ENCODE peak calls at places on chromosome X, in nine cellular contexts. One of them, this sample, is unnamed.

GRCh38 chrX:153621949-153622598 is 23.1 kb upstream of the CCNQ start:
- DNase-seq in EL: no peak
- DNase-seq in NCI-H1092: no peak
- DNase-seq in activated T-cell treated with anti-CD3 and anti-CD28 coated beads, Interleukin-2, amount 50 U/mL, for 72 hours: no peak
- DNase-seq in cerebellar cortex: no peak
- DNase-seq in ovary: no peak
- DNase-seq in immature natural killer cell: no peak
- DNase-seq in nucleus accumbens: no peak
- DNase-seq in stimulated activated CD4-positive, alpha-beta T cell treated with anti-CD3 and anti-CD28 coated beads, Interleukin-2, amount 100 ng/mL, for 24 hours: no peak
- DNase-seq in this sample: no peak

GRCh38 chrX:49053223-49054072 is 5.4 kb upstream of the CCDC120 start:
- DNase-seq in EL: peak; percentile 46
- DNase-seq in NCI-H1092: peak; percentile 89
- DNase-seq in activated T-cell treated with anti-CD3 and anti-CD28 coated beads, Interleukin-2, amount 50 U/mL, for 72 hours: peak; percentile 81
- DNase-seq in cerebellar cortex: peak; percentile 37
- DNase-seq in ovary: peak; percentile 72
- DNase-seq in immature natural killer cell: peak; percentile 62
- DNase-seq in nucleus accumbens: peak; percentile 10
- DNase-seq in stimulated activated CD4-positive, alpha-beta T cell treated with anti-CD3 and anti-CD28 coated beads, Interleukin-2, amount 100 ng/mL, for 24 hours: peak; percentile 64
- DNase-seq in this sample: peak; percentile 71

GRCh38 chrX:17679820-17680219 is 57.5 kb upstream of the SCML1 start:
- DNase-seq in EL: no peak
- DNase-seq in NCI-H1092: no peak
- DNase-seq in activated T-cell treated with anti-CD3 and anti-CD28 coated beads, Interleukin-2, amount 50 U/mL, for 72 hours: no peak
- DNase-seq in cerebellar cortex: no peak
- DNase-seq in ovary: no peak
- DNase-seq in immature natural killer cell: no peak
- DNase-seq in nucleus accumbens: no peak
- DNase-seq in stimulated activated CD4-positive, alpha-beta T cell treated with anti-CD3 and anti-CD28 coated beads, Interleukin-2, amount 100 ng/mL, for 24 hours: no peak
- DNase-seq in this sample: no peak

GRCh38 chrX:1468250-1468772 is 15.6 kb upstream of the ASMTL start:
- DNase-seq in EL: peak; percentile 77
- DNase-seq in NCI-H1092: no peak
- DNase-seq in activated T-cell treated with anti-CD3 and anti-CD28 coated beads, Interleukin-2, amount 50 U/mL, for 72 hours: peak; percentile 86
- DNase-seq in cerebellar cortex: no peak
- DNase-seq in ovary: no peak
- DNase-seq in immature natural killer cell: peak; percentile 81
- DNase-seq in nucleus accumbens: no peak
- DNase-seq in stimulated activated CD4-positive, alpha-beta T cell treated with anti-CD3 and anti-CD28 coated beads, Interleukin-2, amount 100 ng/mL, for 24 hours: peak; percentile 78
- DNase-seq in this sample: peak; percentile 81

GRCh38 chrX:38940547-38940946 is 139.3 kb downstream of the MID1IP1 start:
- DNase-seq in EL: no peak
- DNase-seq in NCI-H1092: no peak
- DNase-seq in activated T-cell treated with anti-CD3 and anti-CD28 coated beads, Interleukin-2, amount 50 U/mL, for 72 hours: no peak
- DNase-seq in cerebellar cortex: no peak
- DNase-seq in ovary: no peak
- DNase-seq in immature natural killer cell: no peak
- DNase-seq in nucleus accumbens: no peak
- DNase-seq in stimulated activated CD4-positive, alpha-beta T cell treated with anti-CD3 and anti-CD28 coated beads, Interleukin-2, amount 100 ng/mL, for 24 hours: no peak
- DNase-seq in this sample: no peak

GRCh38 chrX:11724122-11725017 is 33.7 kb upstream of the MSL3 start:
- DNase-seq in EL: peak; percentile 27
- DNase-seq in NCI-H1092: no peak
- DNase-seq in activated T-cell treated with anti-CD3 and anti-CD28 coated beads, Interleukin-2, amount 50 U/mL, for 72 hours: peak; percentile 2
- DNase-seq in cerebellar cortex: peak; percentile 11
- DNase-seq in ovary: no peak
- DNase-seq in immature natural killer cell: peak; percentile 2
- DNase-seq in nucleus accumbens: no peak
- DNase-seq in stimulated activated CD4-positive, alpha-beta T cell treated with anti-CD3 and anti-CD28 coated beads, Interleukin-2, amount 100 ng/mL, for 24 hours: peak; percentile 17
- DNase-seq in this sample: peak; percentile 1

GRCh38 chrX:27555514-27555913 is 34.6 kb upstream of the DCAF8L2 start:
- DNase-seq in EL: no peak
- DNase-seq in NCI-H1092: no peak
- DNase-seq in activated T-cell treated with anti-CD3 and anti-CD28 coated beads, Interleukin-2, amount 50 U/mL, for 72 hours: no peak
- DNase-seq in cerebellar cortex: no peak
- DNase-seq in ovary: no peak
- DNase-seq in immature natural killer cell: no peak
- DNase-seq in nucleus accumbens: no peak
- DNase-seq in stimulated activated CD4-positive, alpha-beta T cell treated with anti-CD3 and anti-CD28 coated beads, Interleukin-2, amount 100 ng/mL, for 24 hours: no peak
- DNase-seq in this sample: no peak

GRCh38 chrX:41245641-41246040 is 88.3 kb upstream of the DDX3X start:
- DNase-seq in EL: peak; percentile 1
- DNase-seq in NCI-H1092: no peak
- DNase-seq in activated T-cell treated with anti-CD3 and anti-CD28 coated beads, Interleukin-2, amount 50 U/mL, for 72 hours: no peak
- DNase-seq in cerebellar cortex: no peak
- DNase-seq in ovary: no peak
- DNase-seq in immature natural killer cell: no peak
- DNase-seq in nucleus accumbens: no peak
- DNase-seq in stimulated activated CD4-positive, alpha-beta T cell treated with anti-CD3 and anti-CD28 coated beads, Interleukin-2, amount 100 ng/mL, for 24 hours: no peak
- DNase-seq in this sample: no peak

GRCh38 chrX:123153846-123154335 is 30.2 kb upstream of the GRIA3 start:
- DNase-seq in EL: peak; percentile 36
- DNase-seq in NCI-H1092: no peak
- DNase-seq in activated T-cell treated with anti-CD3 and anti-CD28 coated beads, Interleukin-2, amount 50 U/mL, for 72 hours: no peak
- DNase-seq in cerebellar cortex: no peak
- DNase-seq in ovary: no peak
- DNase-seq in immature natural killer cell: no peak
- DNase-seq in nucleus accumbens: no peak
- DNase-seq in stimulated activated CD4-positive, alpha-beta T cell treated with anti-CD3 and anti-CD28 coated beads, Interleukin-2, amount 100 ng/mL, for 24 hours: no peak
- DNase-seq in this sample: no peak

GRCh38 chrX:129932792-129933321 is 26.9 kb downstream of the UTP14A start:
- DNase-seq in EL: no peak
- DNase-seq in NCI-H1092: no peak
- DNase-seq in activated T-cell treated with anti-CD3 and anti-CD28 coated beads, Interleukin-2, amount 50 U/mL, for 72 hours: no peak
- DNase-seq in cerebellar cortex: no peak
- DNase-seq in ovary: peak; percentile 31
- DNase-seq in immature natural killer cell: no peak
- DNase-seq in nucleus accumbens: no peak
- DNase-seq in stimulated activated CD4-positive, alpha-beta T cell treated with anti-CD3 and anti-CD28 coated beads, Interleukin-2, amount 100 ng/mL, for 24 hours: no peak
- DNase-seq in this sample: no peak

GRCh38 chrX:147779173-147779572 is 132.5 kb upstream of the FMR1 start:
- DNase-seq in EL: no peak
- DNase-seq in NCI-H1092: no peak
- DNase-seq in activated T-cell treated with anti-CD3 and anti-CD28 coated beads, Interleukin-2, amount 50 U/mL, for 72 hours: no peak
- DNase-seq in cerebellar cortex: no peak
- DNase-seq in ovary: no peak
- DNase-seq in immature natural killer cell: no peak
- DNase-seq in nucleus accumbens: no peak
- DNase-seq in stimulated activated CD4-positive, alpha-beta T cell treated with anti-CD3 and anti-CD28 coated beads, Interleukin-2, amount 100 ng/mL, for 24 hours: no peak
- DNase-seq in this sample: no peak

GRCh38 chrX:43106009-43106408 is 328.0 kb upstream of the PPP1R2C start:
- DNase-seq in EL: no peak
- DNase-seq in NCI-H1092: no peak
- DNase-seq in activated T-cell treated with anti-CD3 and anti-CD28 coated beads, Interleukin-2, amount 50 U/mL, for 72 hours: no peak
- DNase-seq in cerebellar cortex: no peak
- DNase-seq in ovary: no peak
- DNase-seq in immature natural killer cell: no peak
- DNase-seq in nucleus accumbens: no peak
- DNase-seq in stimulated activated CD4-positive, alpha-beta T cell treated with anti-CD3 and anti-CD28 coated beads, Interleukin-2, amount 100 ng/mL, for 24 hours: no peak
- DNase-seq in this sample: no peak

GRCh38 chrX:71171110-71171801 is 26.6 kb downstream of the NLGN3 start:
- DNase-seq in EL: no peak
- DNase-seq in NCI-H1092: no peak
- DNase-seq in activated T-cell treated with anti-CD3 and anti-CD28 coated beads, Interleukin-2, amount 50 U/mL, for 72 hours: no peak
- DNase-seq in cerebellar cortex: no peak
- DNase-seq in ovary: no peak
- DNase-seq in immature natural killer cell: no peak
- DNase-seq in nucleus accumbens: no peak
- DNase-seq in stimulated activated CD4-positive, alpha-beta T cell treated with anti-CD3 and anti-CD28 coated beads, Interleukin-2, amount 100 ng/mL, for 24 hours: no peak
- DNase-seq in this sample: no peak

GRCh38 chrX:13077168-13077567 is 32.7 kb upstream of the FAM9C start:
- DNase-seq in EL: peak; percentile 47
- DNase-seq in NCI-H1092: no peak
- DNase-seq in activated T-cell treated with anti-CD3 and anti-CD28 coated beads, Interleukin-2, amount 50 U/mL, for 72 hours: peak; percentile 54
- DNase-seq in cerebellar cortex: no peak
- DNase-seq in ovary: no peak
- DNase-seq in immature natural killer cell: no peak
- DNase-seq in nucleus accumbens: no peak
- DNase-seq in stimulated activated CD4-positive, alpha-beta T cell treated with anti-CD3 and anti-CD28 coated beads, Interleukin-2, amount 100 ng/mL, for 24 hours: peak; percentile 36
- DNase-seq in this sample: no peak

GRCh38 chrX:151734446-151734845 is at the start of gene CNGA2:
- DNase-seq in EL: no peak
- DNase-seq in NCI-H1092: no peak
- DNase-seq in activated T-cell treated with anti-CD3 and anti-CD28 coated beads, Interleukin-2, amount 50 U/mL, for 72 hours: no peak
- DNase-seq in cerebellar cortex: no peak
- DNase-seq in ovary: no peak
- DNase-seq in immature natural killer cell: no peak
- DNase-seq in nucleus accumbens: no peak
- DNase-seq in stimulated activated CD4-positive, alpha-beta T cell treated with anti-CD3 and anti-CD28 coated beads, Interleukin-2, amount 100 ng/mL, for 24 hours: no peak
- DNase-seq in this sample: no peak

GRCh38 chrX:2954541-2954940 is 25.4 kb upstream of the ARSD start:
- DNase-seq in EL: no peak
- DNase-seq in NCI-H1092: no peak
- DNase-seq in activated T-cell treated with anti-CD3 and anti-CD28 coated beads, Interleukin-2, amount 50 U/mL, for 72 hours: no peak
- DNase-seq in cerebellar cortex: no peak
- DNase-seq in ovary: no peak
- DNase-seq in immature natural killer cell: no peak
- DNase-seq in nucleus accumbens: no peak
- DNase-seq in stimulated activated CD4-positive, alpha-beta T cell treated with anti-CD3 and anti-CD28 coated beads, Interleukin-2, amount 100 ng/mL, for 24 hours: no peak
- DNase-seq in this sample: no peak

GRCh38 chrX:70592091-70592490 is 147.5 kb downstream of the DLG3 start:
- DNase-seq in EL: peak; percentile 80
- DNase-seq in NCI-H1092: no peak
- DNase-seq in activated T-cell treated with anti-CD3 and anti-CD28 coated beads, Interleukin-2, amount 50 U/mL, for 72 hours: peak; percentile 47
- DNase-seq in cerebellar cortex: no peak
- DNase-seq in ovary: no peak
- DNase-seq in immature natural killer cell: no peak
- DNase-seq in nucleus accumbens: no peak
- DNase-seq in stimulated activated CD4-positive, alpha-beta T cell treated with anti-CD3 and anti-CD28 coated beads, Interleukin-2, amount 100 ng/mL, for 24 hours: peak; percentile 16
- DNase-seq in this sample: peak; percentile 35

GRCh38 chrX:112840382-112841113 is at the start of gene AMOT:
- DNase-seq in EL: no peak
- DNase-seq in NCI-H1092: peak; percentile 82
- DNase-seq in activated T-cell treated with anti-CD3 and anti-CD28 coated beads, Interleukin-2, amount 50 U/mL, for 72 hours: peak; percentile 42
- DNase-seq in cerebellar cortex: peak; percentile 68
- DNase-seq in ovary: peak; percentile 71
- DNase-seq in immature natural killer cell: peak; percentile 65
- DNase-seq in nucleus accumbens: peak; percentile 58
- DNase-seq in stimulated activated CD4-positive, alpha-beta T cell treated with anti-CD3 and anti-CD28 coated beads, Interleukin-2, amount 100 ng/mL, for 24 hours: peak; percentile 65
- DNase-seq in this sample: peak; percentile 58

GRCh38 chrX:43717161-43717560 is 61.1 kb downstream of the MAOA start:
- DNase-seq in EL: no peak
- DNase-seq in NCI-H1092: no peak
- DNase-seq in activated T-cell treated with anti-CD3 and anti-CD28 coated beads, Interleukin-2, amount 50 U/mL, for 72 hours: no peak
- DNase-seq in cerebellar cortex: no peak
- DNase-seq in ovary: no peak
- DNase-seq in immature natural killer cell: no peak
- DNase-seq in nucleus accumbens: no peak
- DNase-seq in stimulated activated CD4-positive, alpha-beta T cell treated with anti-CD3 and anti-CD28 coated beads, Interleukin-2, amount 100 ng/mL, for 24 hours: no peak
- DNase-seq in this sample: no peak

GRCh38 chrX:69018416-69019072 is 146.7 kb downstream of the PJA1 start:
- DNase-seq in EL: no peak
- DNase-seq in NCI-H1092: no peak
- DNase-seq in activated T-cell treated with anti-CD3 and anti-CD28 coated beads, Interleukin-2, amount 50 U/mL, for 72 hours: no peak
- DNase-seq in cerebellar cortex: no peak
- DNase-seq in ovary: no peak
- DNase-seq in immature natural killer cell: no peak
- DNase-seq in nucleus accumbens: no peak
- DNase-seq in stimulated activated CD4-positive, alpha-beta T cell treated with anti-CD3 and anti-CD28 coated beads, Interleukin-2, amount 100 ng/mL, for 24 hours: no peak
- DNase-seq in this sample: no peak

GRCh38 chrX:120304241-120304640 is 7.0 kb downstream of the TMEM255A start:
- DNase-seq in EL: no peak
- DNase-seq in NCI-H1092: no peak
- DNase-seq in activated T-cell treated with anti-CD3 and anti-CD28 coated beads, Interleukin-2, amount 50 U/mL, for 72 hours: no peak
- DNase-seq in cerebellar cortex: no peak
- DNase-seq in ovary: no peak
- DNase-seq in immature natural killer cell: no peak
- DNase-seq in nucleus accumbens: no peak
- DNase-seq in stimulated activated CD4-positive, alpha-beta T cell treated with anti-CD3 and anti-CD28 coated beads, Interleukin-2, amount 100 ng/mL, for 24 hours: no peak
- DNase-seq in this sample: no peak

GRCh38 chrX:130053236-130053635 is 57.1 kb downstream of the ELF4 start:
- DNase-seq in EL: no peak
- DNase-seq in NCI-H1092: no peak
- DNase-seq in activated T-cell treated with anti-CD3 and anti-CD28 coated beads, Interleukin-2, amount 50 U/mL, for 72 hours: no peak
- DNase-seq in cerebellar cortex: no peak
- DNase-seq in ovary: no peak
- DNase-seq in immature natural killer cell: no peak
- DNase-seq in nucleus accumbens: no peak
- DNase-seq in stimulated activated CD4-positive, alpha-beta T cell treated with anti-CD3 and anti-CD28 coated beads, Interleukin-2, amount 100 ng/mL, for 24 hours: no peak
- DNase-seq in this sample: no peak

GRCh38 chrX:38273453-38273852 is 52.8 kb upstream of the SRPX start:
- DNase-seq in EL: no peak
- DNase-seq in NCI-H1092: no peak
- DNase-seq in activated T-cell treated with anti-CD3 and anti-CD28 coated beads, Interleukin-2, amount 50 U/mL, for 72 hours: no peak
- DNase-seq in cerebellar cortex: no peak
- DNase-seq in ovary: no peak
- DNase-seq in immature natural killer cell: no peak
- DNase-seq in nucleus accumbens: no peak
- DNase-seq in stimulated activated CD4-positive, alpha-beta T cell treated with anti-CD3 and anti-CD28 coated beads, Interleukin-2, amount 100 ng/mL, for 24 hours: no peak
- DNase-seq in this sample: no peak

GRCh38 chrX:44878780-44879179 is 5.8 kb downstream of the KDM6A start:
- DNase-seq in EL: no peak
- DNase-seq in NCI-H1092: no peak
- DNase-seq in activated T-cell treated with anti-CD3 and anti-CD28 coated beads, Interleukin-2, amount 50 U/mL, for 72 hours: no peak
- DNase-seq in cerebellar cortex: no peak
- DNase-seq in ovary: no peak
- DNase-seq in immature natural killer cell: no peak
- DNase-seq in nucleus accumbens: no peak
- DNase-seq in stimulated activated CD4-positive, alpha-beta T cell treated with anti-CD3 and anti-CD28 coated beads, Interleukin-2, amount 100 ng/mL, for 24 hours: no peak
- DNase-seq in this sample: no peak

GRCh38 chrX:69469975-69470374 is 34.2 kb upstream of the NALF2 start:
- DNase-seq in EL: no peak
- DNase-seq in NCI-H1092: no peak
- DNase-seq in activated T-cell treated with anti-CD3 and anti-CD28 coated beads, Interleukin-2, amount 50 U/mL, for 72 hours: no peak
- DNase-seq in cerebellar cortex: no peak
- DNase-seq in ovary: no peak
- DNase-seq in immature natural killer cell: no peak
- DNase-seq in nucleus accumbens: no peak
- DNase-seq in stimulated activated CD4-positive, alpha-beta T cell treated with anti-CD3 and anti-CD28 coated beads, Interleukin-2, amount 100 ng/mL, for 24 hours: no peak
- DNase-seq in this sample: no peak

GRCh38 chrX:12263211-12263610 is 124.9 kb downstream of the FRMPD4 start:
- DNase-seq in EL: no peak
- DNase-seq in NCI-H1092: no peak
- DNase-seq in activated T-cell treated with anti-CD3 and anti-CD28 coated beads, Interleukin-2, amount 50 U/mL, for 72 hours: no peak
- DNase-seq in cerebellar cortex: no peak
- DNase-seq in ovary: no peak
- DNase-seq in immature natural killer cell: no peak
- DNase-seq in nucleus accumbens: no peak
- DNase-seq in stimulated activated CD4-positive, alpha-beta T cell treated with anti-CD3 and anti-CD28 coated beads, Interleukin-2, amount 100 ng/mL, for 24 hours: no peak
- DNase-seq in this sample: no peak

GRCh38 chrX:71106427-71106826 is at the start of gene CXorf65:
- DNase-seq in EL: no peak
- DNase-seq in NCI-H1092: no peak
- DNase-seq in activated T-cell treated with anti-CD3 and anti-CD28 coated beads, Interleukin-2, amount 50 U/mL, for 72 hours: peak; percentile 31
- DNase-seq in cerebellar cortex: no peak
- DNase-seq in ovary: no peak
- DNase-seq in immature natural killer cell: peak; percentile 24
- DNase-seq in nucleus accumbens: no peak
- DNase-seq in stimulated activated CD4-positive, alpha-beta T cell treated with anti-CD3 and anti-CD28 coated beads, Interleukin-2, amount 100 ng/mL, for 24 hours: no peak
- DNase-seq in this sample: peak; percentile 28

GRCh38 chrX:132651411-132652086 is 162.7 kb upstream of the MBNL3 start:
- DNase-seq in EL: no peak
- DNase-seq in NCI-H1092: no peak
- DNase-seq in activated T-cell treated with anti-CD3 and anti-CD28 coated beads, Interleukin-2, amount 50 U/mL, for 72 hours: peak; percentile 1
- DNase-seq in cerebellar cortex: no peak
- DNase-seq in ovary: no peak
- DNase-seq in immature natural killer cell: no peak
- DNase-seq in nucleus accumbens: peak; percentile 6
- DNase-seq in stimulated activated CD4-positive, alpha-beta T cell treated with anti-CD3 and anti-CD28 coated beads, Interleukin-2, amount 100 ng/mL, for 24 hours: no peak
- DNase-seq in this sample: no peak

GRCh38 chrX:45164021-45164621 is 36.6 kb downstream of the DIPK2B start:
- DNase-seq in EL: no peak
- DNase-seq in NCI-H1092: no peak
- DNase-seq in activated T-cell treated with anti-CD3 and anti-CD28 coated beads, Interleukin-2, amount 50 U/mL, for 72 hours: no peak
- DNase-seq in cerebellar cortex: no peak
- DNase-seq in ovary: no peak
- DNase-seq in immature natural killer cell: no peak
- DNase-seq in nucleus accumbens: no peak
- DNase-seq in stimulated activated CD4-positive, alpha-beta T cell treated with anti-CD3 and anti-CD28 coated beads, Interleukin-2, amount 100 ng/mL, for 24 hours: no peak
- DNase-seq in this sample: no peak

GRCh38 chrX:10325606-10326005 is 168.8 kb downstream of the CLCN4 start:
- DNase-seq in EL: peak; percentile 3
- DNase-seq in NCI-H1092: no peak
- DNase-seq in activated T-cell treated with anti-CD3 and anti-CD28 coated beads, Interleukin-2, amount 50 U/mL, for 72 hours: no peak
- DNase-seq in cerebellar cortex: no peak
- DNase-seq in ovary: no peak
- DNase-seq in immature natural killer cell: no peak
- DNase-seq in nucleus accumbens: no peak
- DNase-seq in stimulated activated CD4-positive, alpha-beta T cell treated with anti-CD3 and anti-CD28 coated beads, Interleukin-2, amount 100 ng/mL, for 24 hours: no peak
- DNase-seq in this sample: no peak

GRCh38 chrX:33336783-33337182 is 125.4 kb upstream of the DMD start:
- DNase-seq in EL: no peak
- DNase-seq in NCI-H1092: no peak
- DNase-seq in activated T-cell treated with anti-CD3 and anti-CD28 coated beads, Interleukin-2, amount 50 U/mL, for 72 hours: no peak
- DNase-seq in cerebellar cortex: peak; percentile 2
- DNase-seq in ovary: no peak
- DNase-seq in immature natural killer cell: no peak
- DNase-seq in nucleus accumbens: no peak
- DNase-seq in stimulated activated CD4-positive, alpha-beta T cell treated with anti-CD3 and anti-CD28 coated beads, Interleukin-2, amount 100 ng/mL, for 24 hours: no peak
- DNase-seq in this sample: no peak